ENCODE peak calls at places on chromosomes 13 and 19, in four cellular contexts. One of them, this sample, is unnamed.

GRCh38 chr13:85497652-85498051 is 301.6 kb downstream of the SLITRK6 start:
- DNase-seq in WTC11: no peak
- DNase-seq in HepG2: no peak
- DNase-seq in K562: no peak
- DNase-seq in this sample: no peak

GRCh38 chr13:73059460-73060250 is 850 bp downstream of the KLF5 start:
- DNase-seq in HepG2: peak; percentile 52
- DNase-seq in WTC11: peak; percentile 78
- DNase-seq in K562: peak; percentile 45
- DNase-seq in this sample: peak; percentile 81

GRCh38 chr19:44925114-44925891 is 10.9 kb downstream of the APOC1 start:
- DNase-seq in HepG2: peak; percentile 95
- DNase-seq in WTC11: no peak
- DNase-seq in K562: no peak
- DNase-seq in this sample: no peak

GRCh38 chr19:31418055-31418454 is 68.8 kb upstream of the TSHZ3 start:
- DNase-seq in WTC11: peak; percentile 52
- DNase-seq in K562: no peak
- DNase-seq in HepG2: no peak
- DNase-seq in this sample: no peak

GRCh38 chr13:48333976-48334375 is 30.4 kb downstream of the RB1 start:
- DNase-seq in HepG2: no peak
- DNase-seq in WTC11: no peak
- DNase-seq in K562: no peak
- DNase-seq in this sample: no peak

GRCh38 chr13:29808264-29808663 is 42.2 kb downstream of the UBL3 start:
- DNase-seq in K562: no peak
- DNase-seq in WTC11: no peak
- DNase-seq in HepG2: no peak
- DNase-seq in this sample: no peak

GRCh38 chr13:25135896-25136295 is 36.2 kb downstream of the AMER2 start:
- DNase-seq in HepG2: no peak
- DNase-seq in WTC11: no peak
- DNase-seq in K562: no peak
- DNase-seq in this sample: no peak

GRCh38 chr19:29683009-29683408 is 17.7 kb downstream of the PLEKHF1 start:
- DNase-seq in K562: peak; percentile 30
- DNase-seq in WTC11: no peak
- DNase-seq in HepG2: peak; percentile 15
- DNase-seq in this sample: no peak

GRCh38 chr19:19679176-19680073 is 10.8 kb downstream of the ZNF101 start:
- DNase-seq in WTC11: peak; percentile 1
- DNase-seq in HepG2: no peak
- DNase-seq in K562: no peak
- DNase-seq in this sample: no peak

GRCh38 chr19:1232652-1233360 is 5.0 kb downstream of the CBARP start:
- DNase-seq in WTC11: no peak
- DNase-seq in HepG2: no peak
- DNase-seq in K562: no peak
- DNase-seq in this sample: no peak

GRCh38 chr19:48053856-48054255 is 10.0 kb upstream of the CABP5 start:
- DNase-seq in K562: no peak
- DNase-seq in WTC11: no peak
- DNase-seq in HepG2: no peak
- DNase-seq in this sample: no peak

GRCh38 chr13:20441879-20442278 is 83.8 kb downstream of the CRYL1 start:
- DNase-seq in HepG2: no peak
- DNase-seq in WTC11: no peak
- DNase-seq in K562: no peak
- DNase-seq in this sample: no peak

GRCh38 chr19:43618921-43619261 is 538 bp downstream of the ZNF428 start:
- DNase-seq in WTC11: no peak
- DNase-seq in K562: peak; percentile 77
- DNase-seq in HepG2: peak; percentile 79
- DNase-seq in this sample: peak; percentile 62

GRCh38 chr13:50909605-50910482 is at the start of gene RNASEH2B:
- DNase-seq in K562: peak; percentile 82
- DNase-seq in HepG2: peak; percentile 58
- DNase-seq in WTC11: peak; percentile 67
- DNase-seq in this sample: peak; percentile 71

GRCh38 chr19:45752639-45753038 is 16.4 kb downstream of the SIX5 start:
- DNase-seq in K562: no peak
- DNase-seq in HepG2: no peak
- DNase-seq in WTC11: no peak
- DNase-seq in this sample: no peak

GRCh38 chr19:21751379-21751778 is 16.0 kb downstream of the ZNF100 start:
- DNase-seq in HepG2: peak; percentile 1
- DNase-seq in WTC11: no peak
- DNase-seq in K562: no peak
- DNase-seq in this sample: no peak

GRCh38 chr19:29320076-29320475 is 107.1 kb upstream of the UQCRFS1 start:
- DNase-seq in WTC11: no peak
- DNase-seq in HepG2: no peak
- DNase-seq in K562: no peak
- DNase-seq in this sample: no peak

GRCh38 chr13:98214008-98214643 is 37.1 kb upstream of the RNF113B start:
- DNase-seq in HepG2: no peak
- DNase-seq in K562: no peak
- DNase-seq in WTC11: peak; percentile 16
- DNase-seq in this sample: no peak

GRCh38 chr19:48618278-48618915 is 581 bp downstream of the RPL18 start:
- DNase-seq in HepG2: no peak
- DNase-seq in K562: no peak
- DNase-seq in WTC11: no peak
- DNase-seq in this sample: no peak

GRCh38 chr13:101785858-101786257 is 333.4 kb downstream of the ITGBL1 start:
- DNase-seq in WTC11: peak; percentile 58
- DNase-seq in K562: no peak
- DNase-seq in HepG2: peak; percentile 17
- DNase-seq in this sample: peak; percentile 4

GRCh38 chr19:34578751-34579150 is 97.2 kb downstream of the WTIP start:
- DNase-seq in WTC11: no peak
- DNase-seq in K562: no peak
- DNase-seq in HepG2: no peak
- DNase-seq in this sample: no peak

GRCh38 chr19:47210689-47211316 is 20.2 kb downstream of the BBC3 start:
- DNase-seq in WTC11: peak; percentile 82
- DNase-seq in HepG2: peak; percentile 71
- DNase-seq in K562: peak; percentile 90
- DNase-seq in this sample: peak; percentile 73

GRCh38 chr19:8206147-8207087 is 2.8 kb upstream of the CERS4 start:
- DNase-seq in HepG2: no peak
- DNase-seq in WTC11: peak; percentile 52
- DNase-seq in K562: no peak
- DNase-seq in this sample: no peak

GRCh38 chr19:28595722-28596121 is 617.2 kb downstream of the UQCRFS1 start:
- DNase-seq in WTC11: no peak
- DNase-seq in HepG2: no peak
- DNase-seq in K562: no peak
- DNase-seq in this sample: no peak

GRCh38 chr19:43362745-43363144 is 9.3 kb downstream of the CD177 start:
- DNase-seq in K562: no peak
- DNase-seq in WTC11: no peak
- DNase-seq in HepG2: no peak
- DNase-seq in this sample: no peak

GRCh38 chr13:35978607-35979316 is 152.4 kb downstream of the DCLK1 start:
- DNase-seq in K562: peak; percentile 47
- DNase-seq in WTC11: peak; percentile 27
- DNase-seq in HepG2: peak; percentile 42
- DNase-seq in this sample: peak; percentile 31

GRCh38 chr19:46818812-46819211 is 30.4 kb upstream of the SLC1A5 start:
- DNase-seq in WTC11: peak; percentile 41
- DNase-seq in HepG2: peak; percentile 63
- DNase-seq in K562: peak; percentile 58
- DNase-seq in this sample: no peak

GRCh38 chr19:32387701-32388392 is 17.7 kb upstream of the DPY19L3 start:
- DNase-seq in WTC11: no peak
- DNase-seq in HepG2: no peak
- DNase-seq in K562: no peak
- DNase-seq in this sample: no peak

GRCh38 chr13:43133792-43134191 is 110.4 kb downstream of the DNAJC15 start:
- DNase-seq in WTC11: peak; percentile 26
- DNase-seq in HepG2: no peak
- DNase-seq in K562: no peak
- DNase-seq in this sample: no peak

GRCh38 chr19:13181747-13182388 is 31.7 kb downstream of the IER2 start:
- DNase-seq in WTC11: no peak
- DNase-seq in K562: peak; percentile 31
- DNase-seq in HepG2: no peak
- DNase-seq in this sample: peak; percentile 6

DNA sequence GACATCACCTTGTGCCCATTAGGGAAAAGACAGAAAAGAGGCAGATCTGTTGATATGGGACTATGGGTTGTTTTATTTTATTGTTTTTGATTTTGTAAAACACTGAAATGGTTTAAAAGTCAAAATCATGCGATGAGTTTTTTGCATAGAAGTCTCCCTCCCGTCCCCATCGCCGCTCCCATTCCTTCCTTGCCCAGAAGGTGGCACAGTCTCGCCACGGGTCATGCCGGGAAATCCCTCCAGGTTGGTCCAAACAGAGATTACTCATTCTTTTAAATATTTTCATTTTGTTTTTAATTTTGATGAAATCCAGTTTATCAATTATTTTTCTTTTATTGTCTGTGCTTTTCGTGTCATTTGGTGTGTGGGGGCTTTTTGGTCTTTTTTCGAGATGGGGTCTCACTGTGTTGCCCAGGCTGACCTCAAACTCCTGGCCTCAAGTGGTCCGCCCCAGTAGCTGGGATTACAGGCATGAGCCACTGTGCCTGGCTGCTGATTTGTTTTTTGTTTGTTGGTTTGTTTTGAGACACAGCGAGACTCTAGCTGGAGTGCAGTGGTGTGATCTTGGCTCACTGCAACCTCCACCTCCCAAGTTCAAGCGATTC is 9.2 kb downstream of the PGPEP1 start:
- DNase-seq in HepG2: peak; percentile 40
- DNase-seq in K562: peak; percentile 71
- DNase-seq in WTC11: peak; percentile 71
- DNase-seq in this sample: peak; percentile 69
- TF ChIP-seq ELF4 in HepG2: no peak
- TF ChIP-seq ELF4 in K562: no peak
- TF ChIP-seq ELF4 in WTC11: no peak
- TF ChIP-seq ELF4 in this sample: no peak

DNA sequence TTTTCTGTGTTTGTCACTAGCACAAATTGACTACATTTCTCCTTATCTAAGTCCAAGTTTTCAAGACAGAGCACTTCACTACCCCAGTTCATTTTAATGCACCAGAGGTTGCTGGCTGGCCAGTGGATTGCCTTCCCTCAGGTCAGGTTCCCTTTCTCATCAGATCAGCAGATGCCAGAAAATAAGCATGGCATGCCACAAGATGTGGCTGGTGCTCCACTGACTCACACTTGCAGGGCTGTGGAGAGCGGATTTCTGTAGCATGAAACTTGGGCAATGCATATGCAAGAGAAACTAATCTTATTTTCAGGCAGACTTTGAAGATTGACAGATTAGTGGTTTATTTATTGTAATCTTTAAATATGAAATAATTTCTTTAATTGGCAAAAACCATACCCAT is 79.5 kb downstream of the RUBCNL start:
- DNase-seq in WTC11: no peak
- DNase-seq in HepG2: no peak
- DNase-seq in K562: no peak
- DNase-seq in this sample: no peak
- TF ChIP-seq ELF4 in WTC11: no peak
- TF ChIP-seq ELF4 in HepG2: no peak
- TF ChIP-seq ELF4 in K562: no peak
- TF ChIP-seq ELF4 in this sample: no peak

GRCh38 chr13:23876265-23876664 is 12.9 kb downstream of the MIPEP start:
- DNase-seq in WTC11: no peak
- DNase-seq in K562: no peak
- DNase-seq in HepG2: no peak
- DNase-seq in this sample: no peak
- TF ChIP-seq ELF4 in WTC11: no peak
- TF ChIP-seq ELF4 in K562: no peak
- TF ChIP-seq ELF4 in HepG2: no peak
- TF ChIP-seq ELF4 in this sample: no peak

GRCh38 chr19:55654323-55654832 is 457 bp upstream of the U2AF2 start:
- DNase-seq in WTC11: peak; percentile 100
- DNase-seq in K562: peak; percentile 99
- DNase-seq in HepG2: peak; percentile 99
- DNase-seq in this sample: peak; percentile 88

GRCh38 chr19:55655648-55656040 is 809 bp downstream of the U2AF2 start:
- DNase-seq in K562: no peak
- DNase-seq in HepG2: no peak
- DNase-seq in WTC11: no peak
- DNase-seq in this sample: no peak

GRCh38 chr19:55656552-55656951 is 1.7 kb downstream of the U2AF2 start:
- DNase-seq in K562: no peak
- DNase-seq in HepG2: no peak
- DNase-seq in WTC11: no peak
- DNase-seq in this sample: no peak

GRCh38 chr19:55653651-55654322 is 1.0 kb upstream of the U2AF2 start:
- DNase-seq in HepG2: peak; percentile 97
- DNase-seq in K562: peak; percentile 98
- DNase-seq in WTC11: peak; percentile 98
- DNase-seq in this sample: peak; percentile 89

GRCh38 chr19:55654833-55655647 is at the start of gene U2AF2:
- DNase-seq in K562: peak; percentile 94
- DNase-seq in HepG2: peak; percentile 82
- DNase-seq in WTC11: peak; percentile 96
- DNase-seq in this sample: peak; percentile 92
- TF ChIP-seq ELF4 in K562: no peak
- TF ChIP-seq ELF4 in HepG2: no peak
- TF ChIP-seq ELF4 in WTC11: peak; percentile 42
- TF ChIP-seq ELF4 in this sample: peak; percentile 74